ENCODE peak calls at places on chromosome 16, in four cellular contexts. Y, B, V and D are unnamed samples.

GRCh38 chr16:50476486-50477260 is 71.5 kb upstream of the NKD1 start:
- DNase-seq in Y (no peak), B (no peak), V (no peak), D (no peak)

GRCh38 chr16:68234188-68235104 is 1.5 kb downstream of the ESRP2 start:
- DNase-seq in Y (no peak), B (no peak), V (no peak), D (no peak)

GRCh38 chr16:15403392-15403995 is 7.9 kb downstream of the MPV17L start:
- DNase-seq in Y (no peak), B (no peak), V (no peak), D (no peak)

GRCh38 chr16:56408379-56409098 is 16.8 kb downstream of the AMFR start:
- DNase-seq in Y (no peak), B (no peak), V (no peak), D (no peak)

GRCh38 chr16:54212893-54213292 is 73.7 kb downstream of the IRX3 start:
- DNase-seq in Y (no peak), B (no peak), V (no peak), D (no peak)

GRCh38 chr16:50285406-50286003 is 19.2 kb downstream of the ADCY7 start:
- DNase-seq in Y (no peak), B (no peak), V (no peak), D (no peak)

GRCh38 chr16:88686062-88686438 is 257 bp downstream of the SNAI3 start:
- DNase-seq in Y (peak; percentile 51), B (no peak), V (no peak), D (no peak)

GRCh38 chr16:50282010-50282538 is 15.7 kb downstream of the ADCY7 start:
- DNase-seq in Y (peak; percentile 79), B (peak; percentile 69), V (no peak), D (peak; percentile 97)

GRCh38 chr16:715448-716249 is 731 bp downstream of the METRN start:
- DNase-seq in Y (no peak), B (no peak), V (no peak), D (no peak)

GRCh38 chr16:52547001-52547833 is at the start of gene TOX3:
- DNase-seq in Y (no peak), B (no peak), V (no peak), D (no peak)

GRCh38 chr16:64933890-64934289 is 188.0 kb downstream of the CDH11 start:
- DNase-seq in Y (no peak), B (peak; percentile 30), V (no peak), D (no peak)

GRCh38 chr16:76932541-76933211 is 258.3 kb upstream of the MON1B start:
- DNase-seq in Y (no peak), B (peak; percentile 62), V (no peak), D (no peak)

GRCh38 chr16:84459941-84460405 is 44.5 kb downstream of the MEAK7 start:
- DNase-seq in Y (no peak), B (no peak), V (no peak), D (no peak)

GRCh38 chr16:65284583-65284982 is 162.7 kb upstream of the CDH11 start:
- DNase-seq in Y (no peak), B (no peak), V (no peak), D (no peak)

GRCh38 chr16:50390914-50391700 is 22.3 kb upstream of the BRD7 start:
- DNase-seq in Y (no peak), B (no peak), V (no peak), D (no peak)

GRCh38 chr16:64864232-64864803 is 257.5 kb downstream of the CDH11 start:
- DNase-seq in Y (no peak), B (peak; percentile 98), V (no peak), D (no peak)

GRCh38 chr16:71201054-71201453 is 29.5 kb downstream of the HYDIN start:
- DNase-seq in Y (no peak), B (no peak), V (no peak), D (no peak)

GRCh38 chr16:70437582-70438324 is 1.1 kb downstream of the ST3GAL2 start:
- DNase-seq in Y (no peak), B (peak; percentile 51), V (no peak), D (no peak)

GRCh38 chr16:1316033-1316405 is 6.6 kb downstream of the UBE2I start:
- DNase-seq in Y (no peak), B (no peak), V (no peak), D (no peak)

GRCh38 chr16:679808-680624 is at the start of gene STUB1:
- DNase-seq in Y (peak; percentile 93), B (peak; percentile 87), V (peak; percentile 92), D (peak; percentile 69)

GRCh38 chr16:50448522-50448921 is 79.7 kb upstream of the BRD7 start:
- DNase-seq in Y (no peak), B (no peak), V (no peak), D (no peak)

GRCh38 chr16:3979070-3979469 is 98.6 kb upstream of the CREBBP start:
- DNase-seq in Y (no peak), B (no peak), V (no peak), D (no peak)

GRCh38 chr16:48025359-48025758 is 130.4 kb downstream of the ABCC12 start:
- DNase-seq in Y (no peak), B (no peak), V (no peak), D (no peak)

GRCh38 chr16:49100366-49100765 is 181.3 kb downstream of the CBLN1 start:
- DNase-seq in Y (no peak), B (no peak), V (no peak), D (no peak)